ENCODE peak calls at places on chromosomes 16 and 17, in nine cellular contexts. P is NT2/D1, U is K562, Z is pancreas, W is mammary epithelial cell, G is cardiac muscle cell, E is GM23248, A is PC-9, B is DND-41. X is an unnamed sample. For H3K27me3 and H3K4me1, the result is how much of the 10 kb centered on the place peaks cover.

GRCh38 chr16:81542609-81543570 is 98.3 kb downstream of the CMIP start:
- DNase-seq in P (no peak), U (no peak), Z (no peak), W (no peak), G (no peak), E (no peak), A (no peak), B (no peak), X (no peak)

GRCh38 chr17:48597775-48598631 is 4.4 kb upstream of the HOXB5 start:
- DNase-seq in P (no peak), U (no peak), Z (no peak), W (peak), G (no peak), E (peak), A (no peak), B (no peak), X (peak)

GRCh38 chr16:78659216-78659615 is 559.8 kb downstream of the WWOX start:
- DNase-seq in P (no peak), U (no peak), Z (no peak), W (no peak), G (no peak), E (no peak), A (no peak), B (no peak), X (no peak)

GRCh38 chr17:35930211-35931065 is at the start of gene RDM1:
- DNase-seq in P (peak), U (peak), Z (peak), W (peak), G (peak), E (peak), A (peak), B (peak), X (no peak)

GRCh38 chr16:89749637-89750036 is 28.3 kb downstream of the ZNF276 start:
- DNase-seq in P (no peak), U (no peak), Z (no peak), W (peak), G (no peak), E (no peak), A (no peak), B (no peak), X (no peak)

GRCh38 chr17:40072481-40073346 is 9.9 kb downstream of the THRA start:
- DNase-seq in P (no peak), U (peak), Z (peak), W (no peak), G (no peak), E (peak), A (no peak), B (no peak), X (no peak)

GRCh38 chr17:77098884-77099545 is 41.8 kb upstream of the SEC14L1 start:
- DNase-seq in P (no peak), U (no peak), Z (peak), W (peak), G (peak), E (peak), A (no peak), B (no peak), X (no peak)

GRCh38 chr16:58533751-58534470 is 18.6 kb downstream of the SETD6 start:
- DNase-seq in P (no peak), U (no peak), Z (no peak), W (no peak), G (peak), E (no peak), A (no peak), B (no peak), X (no peak)

GRCh38 chr16:54282923-54283734 is 3.5 kb downstream of the IRX3 start:
- DNase-seq in P (no peak), U (no peak), Z (no peak), W (peak), G (no peak), E (no peak), A (no peak), B (peak), X (no peak)

GRCh38 chr16:67529639-67530012 is 997 bp downstream of the RIPOR1 start:
- DNase-seq in P (no peak), U (no peak), Z (no peak), W (peak), G (peak), E (peak), A (no peak), B (no peak), X (no peak)

GRCh38 chr16:70725024-70725911 is 39.4 kb upstream of the MTSS2 start:
- DNase-seq in P (no peak), U (no peak), Z (no peak), W (no peak), G (no peak), E (no peak), A (no peak), B (no peak), X (no peak)

GRCh38 chr17:27284811-27285415 is 9.0 kb upstream of the WSB1 start:
- DNase-seq in P (no peak), U (no peak), Z (no peak), W (no peak), G (peak), E (no peak), A (no peak), B (no peak), X (peak)

GRCh38 chr17:74922694-74923537 is at the start of gene USH1G:
- DNase-seq in P (no peak), U (peak), Z (no peak), W (no peak), G (peak), E (no peak), A (no peak), B (peak), X (peak)

GRCh38 chr17:19383681-19384470 is 3.1 kb downstream of the MFAP4 start:
- DNase-seq in P (no peak), U (no peak), Z (no peak), W (no peak), G (peak), E (peak), A (no peak), B (no peak), X (peak)

GRCh38 chr16:67092227-67092626 is 17.5 kb upstream of the PHAF1 start:
- DNase-seq in P (no peak), U (no peak), Z (no peak), W (no peak), G (peak), E (peak), A (no peak), B (no peak), X (no peak)

GRCh38 chr17:64202683-64203430 is 60.2 kb downstream of the TEX2 start:
- DNase-seq in P (no peak), U (peak), Z (no peak), W (peak), G (peak), E (peak), A (peak), B (no peak), X (peak)

GRCh38 chr16:69894675-69895074 is 56.5 kb upstream of the CLEC18A start:
- DNase-seq in P (no peak), U (no peak), Z (no peak), W (no peak), G (no peak), E (no peak), A (no peak), B (no peak), X (no peak)

GRCh38 chr16:22240023-22240697 is 34.1 kb downstream of the EEF2K start:
- DNase-seq in P (no peak), U (no peak), Z (no peak), W (no peak), G (peak), E (peak), A (no peak), B (no peak), X (no peak)

GRCh38 chr16:50593410-50594139 is 45.4 kb downstream of the NKD1 start:
- DNase-seq in P (peak), U (peak), Z (no peak), W (no peak), G (peak), E (no peak), A (no peak), B (no peak), X (no peak)

GRCh38 chr17:65595071-65595655 is 33.7 kb upstream of the AXIN2 start:
- DNase-seq in P (no peak), U (peak), Z (no peak), W (no peak), G (no peak), E (no peak), A (no peak), B (no peak), X (no peak)

GRCh38 chr17:6749519-6749918 is 6.3 kb upstream of the XAF1 start:
- DNase-seq in P (no peak), U (peak), Z (no peak), W (no peak), G (peak), E (peak), A (no peak), B (peak), X (no peak)

GRCh38 chr17:69909389-69909788 is 165.6 kb upstream of the KCNJ16 start:
- DNase-seq in P (no peak), U (no peak), Z (no peak), W (peak), G (no peak), E (peak), A (no peak), B (no peak), X (no peak)

GRCh38 chr17:12995106-12995895 is 22.5 kb downstream of the ELAC2 start:
- DNase-seq in P (no peak), U (no peak), Z (no peak), W (no peak), G (no peak), E (no peak), A (no peak), B (no peak), X (no peak)

GRCh38 chr17:46943511-46944393 is 20.8 kb downstream of the GOSR2 start:
- DNase-seq in P (no peak), U (peak), Z (no peak), W (no peak), G (peak), E (peak), A (peak), B (no peak), X (peak)

GRCh38 chr17:4433515-4434031 is at the start of gene SPNS3:
- DNase-seq in P (no peak), U (no peak), Z (no peak), W (no peak), G (no peak), E (no peak), A (no peak), B (peak), X (no peak)

GRCh38 chr17:76535788-76536510 is 1.6 kb downstream of the CYGB start:
- DNase-seq in P (no peak), U (no peak), Z (no peak), W (no peak), G (no peak), E (no peak), A (no peak), B (no peak), X (no peak)

GRCh38 chr16:74942977-74943918 is 41.7 kb downstream of the WDR59 start:
- DNase-seq in P (no peak), U (no peak), Z (no peak), W (no peak), G (no peak), E (no peak), A (no peak), B (no peak), X (no peak)

GRCh38 chr16:88724855-88725555 is 18.7 kb downstream of the CTU2 start:
- DNase-seq in P (no peak), U (no peak), Z (no peak), W (no peak), G (no peak), E (no peak), A (no peak), B (no peak), X (no peak)

GRCh38 chr17:48293319-48294192 is 136.5 kb downstream of the SKAP1 start:
- DNase-seq in P (no peak), U (no peak), Z (no peak), W (no peak), G (no peak), E (no peak), A (no peak), B (no peak), X (no peak)

GRCh38 chr16:68093816-68094613 is 8.8 kb downstream of the NFATC3 start:
- DNase-seq in P (no peak), U (peak), Z (no peak), W (peak), G (peak), E (peak), A (no peak), B (no peak), X (no peak)

GRCh38 chr17:16348586-16348985 is 4.7 kb downstream of the CENPV start:
- DNase-seq in P (no peak), U (no peak), Z (no peak), W (no peak), G (no peak), E (no peak), A (no peak), B (no peak), X (no peak)

GRCh38 chr16:73432794-73433455 is 385.0 kb upstream of the ZFHX3 start:
- DNase-seq in P (no peak), U (no peak), Z (no peak), W (no peak), G (no peak), E (no peak), A (no peak), B (no peak), X (no peak)

DNA sequence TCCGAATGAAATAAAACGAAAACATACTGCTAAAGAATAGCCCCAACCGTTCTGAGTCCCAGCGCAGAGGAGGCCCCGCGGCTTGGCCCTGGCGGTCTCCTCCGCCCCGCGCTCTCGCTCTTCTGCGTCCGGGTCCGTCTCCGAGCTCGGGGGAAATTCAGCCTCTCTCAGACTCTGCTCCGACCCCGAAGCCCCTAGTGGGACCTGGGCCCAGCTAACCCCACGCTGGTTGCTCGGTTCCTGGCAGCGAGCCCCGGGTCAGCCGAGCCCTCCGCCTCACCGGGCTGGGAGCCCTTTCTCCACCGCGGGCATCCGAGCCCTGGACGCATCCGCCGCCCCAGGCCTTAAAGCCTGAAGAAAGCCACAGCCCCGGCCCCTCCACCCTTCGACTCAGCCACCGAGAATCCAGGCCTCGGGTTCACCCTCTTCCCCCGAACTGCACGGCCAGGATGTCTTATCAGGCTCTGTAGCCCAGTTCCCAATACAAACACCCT is 1.2 kb downstream of the TBX2 start:
- DNase-seq in P (no peak), U (no peak), Z (no peak), W (no peak), G (peak), E (peak), A (no peak), B (no peak), X (peak)
- H3K27me3 ChIP-seq in P (half or more), U (under half), Z (under half), W (under half), G (under half), E (under half), A (under half), B (under half), X (under half)

GRCh38 chr17:57092779-57093178 is 7.7 kb downstream of the AKAP1 start:
- DNase-seq in P (no peak), U (no peak), Z (no peak), W (no peak), G (peak), E (no peak), A (no peak), B (no peak), X (no peak)

GRCh38 chr17:57089391-57089790 is 4.3 kb downstream of the AKAP1 start:
- DNase-seq in P (no peak), U (no peak), Z (no peak), W (no peak), G (no peak), E (no peak), A (no peak), B (no peak), X (no peak)

GRCh38 chr17:57090560-57091185 is 5.6 kb downstream of the AKAP1 start:
- DNase-seq in P (no peak), U (no peak), Z (no peak), W (peak), G (peak), E (peak), A (no peak), B (no peak), X (no peak)

GRCh38 chr17:57092171-57092570 is 7.1 kb downstream of the AKAP1 start:
- DNase-seq in P (no peak), U (no peak), Z (no peak), W (no peak), G (peak), E (no peak), A (no peak), B (no peak), X (no peak)

DNA sequence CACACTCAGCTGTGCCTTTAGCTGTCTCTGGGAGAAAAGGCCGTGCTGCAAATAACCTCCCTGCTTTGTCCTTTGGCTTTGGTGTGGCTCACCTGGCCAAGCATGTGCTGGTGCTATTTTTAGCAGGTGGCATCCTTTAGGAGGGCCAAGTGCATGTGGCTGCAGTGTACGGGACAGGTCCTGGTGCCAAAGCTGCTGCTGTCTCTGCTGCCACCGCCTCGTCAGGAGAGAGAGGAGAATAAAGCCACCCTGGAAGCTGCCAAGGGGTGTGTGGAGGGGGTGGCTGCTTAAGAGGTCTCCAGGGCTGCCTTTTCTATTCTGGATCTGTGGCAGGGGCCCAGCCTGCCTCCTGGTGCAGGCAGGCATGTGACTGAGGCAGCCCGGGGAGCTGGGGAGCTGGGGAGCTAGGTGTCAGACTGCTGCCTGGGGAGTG is 6.2 kb downstream of the AKAP1 start:
- DNase-seq in P (no peak), U (no peak), Z (peak), W (no peak), G (no peak), E (no peak), A (no peak), B (no peak), X (no peak)
- H3K4me1 ChIP-seq in P (under half), U (under half), Z (under half), W (under half), G (under half), E (under half), A (under half), B (under half), X (under half)

GRCh38 chr16:85348065-85348840 is 236.0 kb upstream of the CIBAR2 start:
- DNase-seq in P (no peak), U (no peak), Z (no peak), W (no peak), G (no peak), E (no peak), A (no peak), B (no peak), X (no peak)

GRCh38 chr16:85349413-85350145 is 237.3 kb upstream of the CIBAR2 start:
- DNase-seq in P (no peak), U (no peak), Z (no peak), W (no peak), G (no peak), E (no peak), A (peak), B (no peak), X (no peak)

GRCh38 chr16:85350973-85351372 is 238.7 kb upstream of the CIBAR2 start:
- DNase-seq in P (no peak), U (no peak), Z (peak), W (peak), G (peak), E (peak), A (peak), B (no peak), X (peak)

GRCh38 chr16:85348921-85349334 is 236.7 kb upstream of the CIBAR2 start:
- DNase-seq in P (no peak), U (no peak), Z (no peak), W (no peak), G (no peak), E (no peak), A (no peak), B (no peak), X (no peak)

GRCh38 chr16:85350146-85350728 is 238.0 kb upstream of the CIBAR2 start:
- DNase-seq in P (no peak), U (no peak), Z (peak), W (no peak), G (no peak), E (no peak), A (no peak), B (no peak), X (no peak)
- H3K27me3 ChIP-seq in P (under half), U (under half), Z (under half), W (under half), G (under half), E (under half), A (under half), B (under half), X (under half)

GRCh38 chr16:3857189-3858013 is 23.1 kb downstream of the CREBBP start:
- DNase-seq in P (no peak), U (no peak), Z (no peak), W (peak), G (peak), E (peak), A (no peak), B (no peak), X (no peak)
- H3K4me1 ChIP-seq in P (under half), U (under half), Z (under half), W (under half), G (half or more), E (under half), A (under half), B (under half), X (under half)

DNA sequence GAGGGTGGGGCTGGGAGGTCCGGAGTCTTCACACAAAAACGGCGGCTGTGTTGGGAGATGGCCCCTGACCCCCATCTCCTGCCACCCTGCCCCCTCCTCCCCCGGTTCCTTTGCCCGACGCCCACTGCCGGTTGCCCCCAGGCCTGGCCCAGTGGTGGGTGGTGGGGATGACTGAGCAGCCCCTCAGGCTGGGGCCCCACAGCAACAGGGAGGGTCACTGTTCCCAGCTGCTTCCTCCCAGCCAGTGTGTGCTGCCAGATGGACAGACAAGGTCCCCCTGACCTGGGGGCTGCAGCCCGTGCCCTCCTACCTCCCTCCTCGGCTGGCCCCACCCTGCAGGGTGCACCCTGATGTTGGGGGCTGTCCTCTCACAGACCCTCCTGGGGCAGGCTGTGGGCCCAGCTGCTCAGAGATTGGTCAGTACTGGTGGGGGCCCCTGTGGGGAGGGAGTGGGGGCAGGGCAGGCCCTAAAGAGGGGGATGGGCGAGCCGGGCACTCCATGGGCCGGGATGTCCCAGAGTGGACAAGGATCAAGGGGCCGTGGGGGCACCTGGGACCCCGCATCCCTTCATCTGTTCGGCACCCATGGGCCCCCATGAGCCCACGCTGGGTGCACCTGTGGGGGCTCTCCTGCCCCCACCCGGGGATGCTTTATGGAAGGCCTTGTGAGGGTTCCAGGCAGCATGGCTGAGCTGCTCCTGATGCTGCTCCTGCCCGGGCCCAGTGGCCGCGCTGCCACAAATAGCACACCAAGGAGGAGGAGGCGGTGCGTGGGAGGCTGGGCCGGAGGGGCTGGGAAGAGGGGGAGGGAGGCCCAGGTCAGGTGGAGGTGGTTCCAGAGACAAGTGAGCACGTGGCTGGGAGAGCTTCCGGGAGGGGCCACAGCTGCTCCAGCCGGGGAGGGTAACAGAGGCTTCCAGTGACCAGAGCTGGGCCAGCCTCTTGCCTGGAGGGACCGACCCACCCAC is 5.1 kb downstream of the C1QTNF8 start:
- DNase-seq in P (no peak), U (peak), Z (no peak), W (no peak), G (no peak), E (no peak), A (no peak), B (no peak), X (no peak)
- H3K27me3 ChIP-seq in P (under half), U (under half), Z (under half), W (under half), G (under half), E (under half), A (half or more), B (under half), X (under half)

DNA sequence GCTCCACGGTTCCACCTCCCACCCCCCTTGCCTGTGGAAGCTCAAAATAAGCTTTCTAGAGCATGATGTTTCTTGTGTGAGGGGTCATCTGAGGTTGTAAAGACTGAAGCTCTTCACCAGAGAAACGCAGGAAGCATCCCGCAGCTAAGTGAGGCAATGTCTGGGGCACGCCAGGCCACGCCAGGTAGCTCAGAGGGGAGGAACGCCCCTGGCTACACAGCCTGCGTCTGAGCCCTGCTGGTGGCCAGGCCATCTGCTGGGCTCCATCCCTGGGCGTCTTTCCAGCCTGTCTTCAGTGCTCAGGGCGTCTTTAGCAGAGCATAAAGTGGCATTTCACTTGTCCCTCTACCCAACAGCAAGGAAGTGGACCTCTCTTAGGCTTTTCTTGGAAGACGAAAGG is 15.2 kb downstream of the SOCS3 start:
- DNase-seq in P (no peak), U (no peak), Z (no peak), W (no peak), G (no peak), E (no peak), A (no peak), B (no peak), X (no peak)
- H3K4me1 ChIP-seq in P (under half), U (under half), Z (under half), W (under half), G (under half), E (under half), A (half or more), B (under half), X (under half)

X was measured in SJCRH30.